ENCODE peak calls at places on chromosome 20, in six cellular contexts. Z is uterus; L is lung; U is CD8-positive, alpha-beta memory T cell; V is ascending aorta; I is fibroblast of lung. D is an unnamed sample.

GRCh38 chr20:19764207-19764606 is 6.1 kb downstream of the RIN2 start:
- DNase-seq in Z (no peak), L (no peak), U (no peak), V (no peak), I (peak), D (no peak)

GRCh38 chr20:15139522-15139921 is 802.1 kb upstream of the FLRT3 start:
- DNase-seq in Z (no peak), L (no peak), U (no peak), V (no peak), I (no peak), D (no peak)

GRCh38 chr20:50332491-50332980 is 141.9 kb downstream of the CEBPB start:
- DNase-seq in Z (no peak), L (no peak), U (no peak), V (no peak), I (no peak), D (no peak)

GRCh38 chr20:24953621-24954133 is 4.6 kb downstream of the CST7 start:
- DNase-seq in Z (no peak), L (no peak), U (no peak), V (no peak), I (no peak), D (no peak)

GRCh38 chr20:6780414-6780813 is 12.9 kb downstream of the BMP2 start:
- DNase-seq in Z (no peak), L (no peak), U (no peak), V (no peak), I (no peak), D (no peak)

GRCh38 chr20:4811661-4812181 is 90.0 kb downstream of the PRND start:
- DNase-seq in Z (no peak), L (peak), U (peak), V (peak), I (no peak), D (peak)

GRCh38 chr20:12595841-12596240 is 412.9 kb upstream of the SPTLC3 start:
- DNase-seq in Z (no peak), L (no peak), U (no peak), V (no peak), I (no peak), D (no peak)

GRCh38 chr20:6886065-6886729 is 118.7 kb downstream of the BMP2 start:
- DNase-seq in Z (no peak), L (no peak), U (no peak), V (no peak), I (no peak), D (no peak)

GRCh38 chr20:61455508-61456215 is 203.6 kb downstream of the CDH4 start:
- DNase-seq in Z (no peak), L (no peak), U (no peak), V (no peak), I (no peak), D (no peak)

GRCh38 chr20:62702886-62703852 is 5.5 kb upstream of the NTSR1 start:
- DNase-seq in Z (no peak), L (no peak), U (no peak), V (no peak), I (peak), D (no peak)

GRCh38 chr20:9298906-9299305 is 215.5 kb upstream of the LAMP5 start:
- DNase-seq in Z (no peak), L (no peak), U (no peak), V (no peak), I (no peak), D (no peak)

GRCh38 chr20:9300080-9300479 is 214.3 kb upstream of the LAMP5 start:
- DNase-seq in Z (no peak), L (no peak), U (no peak), V (no peak), I (no peak), D (no peak)

GRCh38 chr20:9302073-9302425 is 212.3 kb upstream of the LAMP5 start:
- DNase-seq in Z (no peak), L (no peak), U (no peak), V (no peak), I (no peak), D (no peak)

GRCh38 chr20:9300534-9300933 is 213.9 kb upstream of the LAMP5 start:
- DNase-seq in Z (no peak), L (no peak), U (no peak), V (no peak), I (peak), D (no peak)

GRCh38 chr20:9301129-9302072 is 213.0 kb upstream of the LAMP5 start:
- DNase-seq in Z (no peak), L (no peak), U (no peak), V (no peak), I (peak), D (no peak)
- H3K27ac ChIP-seq in Z (no peak), L (peak), U (no peak), V (no peak), I (no peak), D (no peak)

DNA sequence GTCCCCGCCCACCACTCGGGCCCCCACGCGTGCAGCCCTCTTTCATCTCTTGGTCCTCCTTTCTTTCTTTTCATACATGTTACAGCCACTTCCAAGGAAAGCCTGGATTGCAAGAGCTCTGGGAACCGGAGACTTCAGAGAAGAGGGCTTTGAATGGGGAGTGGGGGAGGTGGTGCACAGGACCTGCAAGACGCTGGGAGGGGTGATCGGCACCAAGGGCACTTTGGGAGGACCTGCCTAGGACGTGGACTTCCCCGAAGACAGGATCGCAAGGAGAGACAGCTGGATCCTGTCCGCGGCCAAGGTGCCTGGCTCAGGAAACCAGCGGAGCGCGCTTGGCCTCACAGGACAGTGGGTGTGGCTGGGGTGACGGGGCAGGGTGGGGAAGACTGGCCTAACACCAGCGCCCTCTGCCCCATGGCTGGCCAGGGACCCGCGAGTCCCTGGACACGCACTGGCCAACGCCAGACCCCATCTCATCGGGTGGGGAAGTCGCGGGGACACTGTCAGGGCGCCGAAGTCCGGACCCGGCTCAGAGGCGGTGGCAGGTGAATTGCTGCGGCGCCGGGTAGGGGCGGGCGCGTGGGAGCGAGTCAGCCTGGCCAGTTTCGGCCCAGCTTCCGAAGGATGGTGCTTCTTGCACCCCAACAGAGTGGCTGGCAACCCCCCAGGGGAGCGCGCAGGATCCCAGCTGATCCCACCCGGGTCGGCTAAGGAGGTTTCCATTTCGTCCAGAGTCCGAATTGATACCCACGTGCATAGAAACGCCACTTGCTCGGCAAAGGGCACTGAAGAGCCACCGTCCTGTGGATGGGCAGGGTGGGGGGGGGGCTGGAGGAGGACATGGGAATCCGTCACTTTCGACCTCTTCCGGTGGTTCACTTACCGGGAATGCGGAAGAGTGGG is 714 bp upstream of the THBD start:
- DNase-seq in Z (no peak), L (peak), U (no peak), V (no peak), I (no peak), D (no peak)
- H3K4me3 ChIP-seq in Z (peak), L (peak), U (no peak), V (peak), I (peak), D (no peak)

GRCh38 chr20:58010186-58010585 is 218.3 kb downstream of the ANKRD60 start:
- DNase-seq in Z (no peak), L (no peak), U (no peak), V (no peak), I (no peak), D (no peak)
- H3K27ac ChIP-seq in Z (no peak), L (no peak), U (no peak), V (no peak), I (no peak), D (no peak)

GRCh38 chr20:278181-278580 is 12.4 kb downstream of the C20orf96 start:
- DNase-seq in Z (no peak), L (no peak), U (no peak), V (no peak), I (no peak), D (no peak)
- H3K4me3 ChIP-seq in Z (no peak), L (no peak), U (no peak), V (no peak), I (no peak), D (no peak)

DNA sequence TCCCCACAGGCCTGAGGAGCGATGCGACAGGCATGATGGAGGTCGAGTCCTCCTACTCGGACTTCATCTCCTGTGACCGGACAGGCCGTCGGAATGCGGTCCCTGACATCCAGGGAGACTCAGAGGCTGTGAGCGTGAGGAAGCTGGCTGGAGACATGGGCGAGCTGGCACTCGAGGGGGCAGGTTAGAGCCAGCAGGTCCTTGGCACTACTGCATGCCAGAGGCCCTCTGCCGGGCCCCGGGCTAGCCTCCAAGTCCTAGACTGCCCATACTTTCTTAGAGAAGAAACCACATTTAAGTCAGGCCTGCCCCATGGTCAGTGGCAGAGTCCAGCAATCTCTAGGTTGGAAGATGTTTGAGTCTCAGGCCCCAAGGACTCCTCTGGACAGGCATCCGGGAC is 32.1 kb downstream of the PKIG start:
- DNase-seq in Z (no peak), L (no peak), U (no peak), V (no peak), I (no peak), D (no peak)
- H3K27ac ChIP-seq in Z (peak), L (peak), U (no peak), V (peak), I (no peak), D (no peak)

GRCh38 chr20:21709535-21709904 is 4.1 kb downstream of the PAX1 start:
- DNase-seq in Z (no peak), L (no peak), U (no peak), V (no peak), I (no peak), D (no peak)
- H3K4me3 ChIP-seq in Z (no peak), L (no peak), U (no peak), V (no peak), I (no peak), D (no peak)

DNA sequence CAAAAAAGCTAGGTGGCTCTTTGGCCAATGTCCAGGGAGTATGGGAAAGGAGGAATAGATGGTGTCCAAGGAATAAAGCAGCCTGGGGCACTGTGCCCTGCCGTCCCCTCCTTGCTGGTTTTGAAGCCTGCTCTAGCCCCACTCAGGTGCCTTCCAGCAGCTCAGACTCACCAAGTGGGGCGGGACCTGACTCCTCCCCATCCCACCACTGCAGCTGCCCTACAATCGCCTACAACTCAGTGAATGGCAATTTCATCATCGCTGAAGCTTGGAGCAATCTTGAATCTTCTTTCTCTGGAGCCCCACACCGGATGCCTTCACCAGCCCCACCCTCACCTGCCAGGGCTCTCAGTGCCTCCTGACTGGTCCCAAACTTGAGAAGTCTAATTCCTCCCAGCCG is 56.4 kb upstream of the NXT1 start:
- DNase-seq in Z (no peak), L (no peak), U (no peak), V (no peak), I (no peak), D (no peak)
- H3K27ac ChIP-seq in Z (peak), L (peak), U (no peak), V (no peak), I (no peak), D (no peak)

D was measured in CD4-positive, CD25-positive, alpha-beta regulatory T cell.